ENCODE peak calls at places on chromosomes 4 and X, in seven cellular contexts. F is fibroblast of pulmonary artery, O is PC-9, I is A549, G is fibroblast of mammary gland, L is tibial nerve, R is dorsolateral prefrontal cortex. J is an unnamed sample.

GRCh38 chr4:186734251-186734650 is 10.6 kb upstream of the FAT1 start:
- DNase-seq in G (no peak), L (no peak), F (no peak), R (no peak), O (no peak), I (no peak), J (no peak)

GRCh38 chrX:44415639-44416386 is 72.3 kb upstream of the EFHC2 start:
- DNase-seq in R (no peak), O (peak; percentile 13), F (no peak), L (no peak), I (no peak), G (no peak), J (no peak)

GRCh38 chr4:165085946-165086345 is 26.7 kb downstream of the TMEM192 start:
- DNase-seq in I (no peak), R (no peak), G (no peak), L (no peak), F (peak; percentile 61), O (no peak), J (no peak)

GRCh38 chrX:20802036-20802435 is 535.3 kb upstream of the RPS6KA3 start:
- DNase-seq in G (no peak), O (no peak), R (no peak), F (no peak), I (no peak), L (no peak), J (no peak)

GRCh38 chrX:68060506-68061205 is 372.6 kb downstream of the OPHN1 start:
- DNase-seq in L (no peak), O (no peak), F (no peak), I (no peak), G (no peak), R (no peak), J (peak; percentile 47)

GRCh38 chr4:87896020-87896621 is 63.4 kb downstream of the MEPE start:
- DNase-seq in O (peak; percentile 45), L (peak; percentile 42), R (no peak), G (peak; percentile 83), F (peak; percentile 87), I (peak; percentile 36), J (peak; percentile 77)

GRCh38 chr4:673349-674091 is 556 bp downstream of the ATP5ME start:
- DNase-seq in L (peak; percentile 14), I (no peak), F (no peak), O (no peak), G (no peak), R (no peak), J (peak; percentile 17)

GRCh38 chr4:85398276-85398675 is 76.7 kb upstream of the ARHGAP24 start:
- DNase-seq in I (no peak), L (no peak), F (peak; percentile 73), G (peak; percentile 74), O (no peak), R (no peak), J (peak; percentile 49)

GRCh38 chr4:8502371-8502770 is 61.8 kb downstream of the TRMT44 start:
- DNase-seq in O (no peak), L (no peak), I (no peak), F (no peak), G (no peak), R (no peak), J (no peak)

GRCh38 chr4:147942729-147943128 is 210.8 kb downstream of the ARHGAP10 start:
- DNase-seq in G (peak; percentile 22), L (no peak), F (no peak), R (no peak), I (no peak), O (no peak), J (no peak)

GRCh38 chr4:83686166-83686565 is 150.3 kb downstream of the GPAT3 start:
- DNase-seq in G (peak; percentile 20), I (no peak), L (no peak), R (no peak), F (no peak), O (no peak), J (peak; percentile 44)

GRCh38 chr4:25172964-25173917 is 13.0 kb upstream of the SEPSECS start:
- DNase-seq in F (peak; percentile 98), R (no peak), G (peak; percentile 100), O (peak; percentile 44), I (peak; percentile 72), L (peak; percentile 52), J (peak; percentile 99)

GRCh38 chr4:13704020-13704419 is 76.5 kb upstream of the BOD1L1 start:
- DNase-seq in G (no peak), I (no peak), L (no peak), O (no peak), R (no peak), F (no peak), J (no peak)

GRCh38 chr4:156255205-156255604 is 301.5 kb upstream of the CTSO start:
- DNase-seq in G (no peak), O (no peak), L (no peak), R (no peak), F (no peak), I (no peak), J (no peak)

GRCh38 chr4:156247470-156247869 is 293.8 kb upstream of the CTSO start:
- DNase-seq in O (no peak), F (no peak), L (no peak), G (no peak), I (no peak), R (no peak), J (no peak)

GRCh38 chr4:156248921-156249320 is 295.3 kb upstream of the CTSO start:
- DNase-seq in I (no peak), F (no peak), L (no peak), O (no peak), G (peak; percentile 11), R (no peak), J (no peak)

GRCh38 chr4:156252300-156253016 is 298.8 kb upstream of the CTSO start:
- DNase-seq in I (no peak), L (no peak), F (peak; percentile 25), G (peak; percentile 17), O (no peak), R (no peak), J (peak; percentile 15)

GRCh38 chr4:156251373-156252065 is 297.9 kb upstream of the CTSO start:
- DNase-seq in L (no peak), I (no peak), R (no peak), G (no peak), F (no peak), O (no peak), J (no peak)
- TF ChIP-seq CTCF in L (no peak), I (no peak), R (no peak), G (no peak), F (no peak), O (no peak), J (no peak)

DNA sequence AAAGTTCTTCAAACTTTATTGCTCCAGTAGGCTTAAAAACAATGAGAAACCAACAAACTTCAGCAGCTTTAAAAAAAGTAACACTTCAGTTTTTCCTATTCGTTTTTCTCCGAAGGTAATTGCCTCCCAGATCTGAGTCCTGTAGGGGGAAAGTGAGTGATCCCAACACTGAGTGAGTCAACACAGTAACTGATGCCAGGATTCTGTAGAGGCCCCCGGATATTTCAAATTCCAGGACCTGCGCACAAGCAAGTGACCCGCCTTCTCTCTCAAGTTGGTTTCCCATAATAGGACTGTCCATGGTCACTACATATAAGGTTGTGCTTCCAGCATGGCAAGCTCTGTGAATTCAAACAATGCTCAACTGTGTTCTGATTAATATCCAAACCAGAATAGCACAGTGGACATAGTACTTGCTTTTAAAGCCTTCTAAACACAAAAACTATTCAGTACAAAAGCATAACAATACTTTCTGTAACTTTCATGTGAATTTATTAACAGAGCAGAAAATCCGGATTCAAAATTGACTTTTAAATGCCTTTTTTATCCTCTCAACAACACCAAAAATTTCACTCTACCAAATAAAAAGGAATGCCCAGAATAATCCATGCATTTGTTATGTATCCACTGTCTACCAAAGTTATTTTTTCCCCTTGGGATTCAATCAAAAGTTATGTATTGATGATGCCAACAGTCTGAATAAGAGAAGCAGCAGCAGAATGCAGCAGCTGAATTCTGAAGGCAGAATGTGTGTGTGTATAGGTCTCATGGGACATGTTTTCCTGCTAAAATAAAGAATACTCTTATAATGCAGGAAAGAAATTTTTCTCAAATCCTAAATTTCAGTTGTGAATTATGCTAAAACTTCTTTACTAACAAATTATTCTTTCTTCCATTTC is at the start of gene DMD:
- DNase-seq in I (no peak), R (no peak), O (no peak), G (peak; percentile 61), F (peak; percentile 92), L (peak; percentile 33), J (peak; percentile 1)
- H3K4me3 ChIP-seq in I (no peak within 1 kb of the TSS), R (peak within 1 kb of the TSS; percentile 2), O (no peak within 1 kb of the TSS), G (peak within 1 kb of the TSS; percentile 15), F (peak within 1 kb of the TSS; percentile 62), L (peak within 1 kb of the TSS; percentile 21), J (no peak within 1 kb of the TSS)

GRCh38 chrX:104921606-104922205 is 298.8 kb downstream of the TEX13A start:
- DNase-seq in R (no peak), O (peak; percentile 28), F (no peak), G (no peak), I (no peak), L (peak; percentile 5), J (no peak)
- TF ChIP-seq CTCF in R (no peak), O (no peak), F (no peak), G (no peak), I (no peak), L (no peak), J (no peak)

GRCh38 chr4:168879178-168879577 is 130.9 kb downstream of the CBR4 start:
- DNase-seq in R (no peak), I (no peak), G (no peak), F (no peak), L (no peak), O (no peak), J (no peak)
- H3K4me3 ChIP-seq in R (no peak overlapping the region), I (no peak overlapping the region), G (no peak overlapping the region), F (no peak overlapping the region), L (no peak overlapping the region), O (no peak overlapping the region), J (no peak overlapping the region)

GRCh38 chr4:82126641-82127040 is 247.2 kb downstream of the HNRNPD start:
- DNase-seq in L (no peak), G (no peak), R (no peak), O (no peak), F (no peak), I (no peak), J (no peak)

GRCh38 chr4:82125170-82125862 is 248.5 kb downstream of the HNRNPD start:
- DNase-seq in F (no peak), G (no peak), R (no peak), O (no peak), L (no peak), I (no peak), J (no peak)

GRCh38 chr4:82125863-82126297 is 247.9 kb downstream of the HNRNPD start:
- DNase-seq in R (no peak), G (no peak), I (no peak), F (no peak), O (no peak), L (no peak), J (no peak)

GRCh38 chr4:82124365-82124764 is 249.4 kb downstream of the HNRNPD start:
- DNase-seq in G (no peak), O (no peak), I (no peak), R (no peak), L (no peak), F (no peak), J (no peak)

GRCh38 chr4:82123934-82124333 is 249.9 kb downstream of the HNRNPD start:
- DNase-seq in G (no peak), I (no peak), L (no peak), O (no peak), F (no peak), R (no peak), J (no peak)
- TF ChIP-seq CTCF in G (no peak), I (no peak), L (no peak), O (no peak), F (no peak), R (no peak), J (no peak)

J was measured in AG10803.